ENCODE peak calls at places on chromosomes 4 and X, in eight cellular contexts. H is glutamatergic neuron, Y is osteoblast, S is adrenal gland, I is WTC11, X is A549, K is progenitor cell of endocrine pancreas, E is endothelial cell. A is an unnamed sample.

GRCh38 chr4:85127653-85128052 is 161.2 kb upstream of the WDFY3 start:
- DNase-seq in E (peak), I (peak), Y (peak), H (peak), X (peak), K (no peak), S (peak), A (peak)

GRCh38 chr4:158020734-158021346 is 152.0 kb downstream of the GASK1B start:
- DNase-seq in X (no peak), I (no peak), K (no peak), S (no peak), Y (peak), H (no peak), E (no peak), A (no peak)

GRCh38 chr4:128279624-128280225 is 7.9 kb downstream of the PGRMC2 start:
- DNase-seq in E (no peak), I (no peak), X (no peak), Y (peak), S (no peak), K (no peak), H (no peak), A (no peak)

GRCh38 chrX:49257074-49257790 is 7.3 kb downstream of the FOXP3 start:
- DNase-seq in Y (peak), K (no peak), S (no peak), H (no peak), I (no peak), X (no peak), E (no peak), A (no peak)

GRCh38 chr4:109977854-109978501 is 65.3 kb downstream of the EGF start:
- DNase-seq in I (no peak), H (no peak), K (no peak), X (peak), S (peak), Y (no peak), E (no peak), A (no peak)

GRCh38 chr4:223913-224497 is 81.3 kb downstream of the ZNF732 start:
- DNase-seq in I (no peak), H (no peak), X (no peak), Y (no peak), S (no peak), E (no peak), K (no peak), A (no peak)

GRCh38 chr4:184259081-184259480 is 41.4 kb upstream of the ENPP6 start:
- DNase-seq in K (no peak), X (no peak), I (no peak), S (no peak), H (no peak), E (no peak), Y (no peak), A (no peak)

GRCh38 chrX:34655496-34656258 is 1.4 kb downstream of the TMEM47 start:
- DNase-seq in S (no peak), E (no peak), Y (peak), H (no peak), X (no peak), I (no peak), K (no peak), A (no peak)

GRCh38 chr4:151665022-151665421 is 95.8 kb downstream of the GATB start:
- DNase-seq in E (no peak), S (no peak), X (no peak), H (no peak), K (no peak), I (no peak), Y (no peak), A (no peak)

GRCh38 chr4:108683479-108683878 is 33.1 kb downstream of the OSTC start:
- DNase-seq in S (no peak), X (peak), E (no peak), Y (no peak), H (no peak), I (no peak), K (no peak), A (peak)

GRCh38 chr4:133178960-133179359 is 29.9 kb downstream of the PCDH10 start:
- DNase-seq in K (no peak), S (no peak), E (no peak), X (no peak), I (no peak), H (no peak), Y (no peak), A (no peak)

GRCh38 chrX:12825801-12826200 is 34.6 kb downstream of the PRPS2 start:
- DNase-seq in K (no peak), I (no peak), Y (peak), S (no peak), H (no peak), X (no peak), E (no peak), A (peak)

GRCh38 chrX:100593142-100593541 is 8.4 kb downstream of the TNMD start:
- DNase-seq in E (no peak), X (no peak), K (no peak), Y (no peak), H (no peak), I (no peak), S (no peak), A (no peak)

GRCh38 chr4:4782969-4783368 is 76.5 kb upstream of the MSX1 start:
- DNase-seq in K (no peak), I (no peak), X (no peak), Y (no peak), E (no peak), S (no peak), H (no peak), A (no peak)

GRCh38 chr4:128394778-128395177 is 107.2 kb upstream of the PGRMC2 start:
- DNase-seq in X (no peak), I (no peak), K (no peak), S (no peak), E (no peak), H (no peak), Y (no peak), A (no peak)

GRCh38 chr4:53790286-53790685 is 199.0 kb upstream of the LNX1 start:
- DNase-seq in S (no peak), H (no peak), K (no peak), Y (no peak), I (no peak), X (no peak), E (no peak), A (no peak)

GRCh38 chrX:152907084-152907651 is 9.3 kb downstream of the ZNF185 start:
- DNase-seq in Y (peak), K (no peak), H (no peak), E (peak), I (peak), X (no peak), S (no peak), A (no peak)

GRCh38 chr4:147461161-147461560 is 19.7 kb upstream of the EDNRA start:
- DNase-seq in H (no peak), E (no peak), K (no peak), X (no peak), I (no peak), Y (no peak), S (no peak), A (no peak)

GRCh38 chr4:92249541-92249940 is 54.2 kb upstream of the GRID2 start:
- DNase-seq in H (no peak), X (no peak), S (no peak), K (no peak), Y (no peak), I (no peak), E (no peak), A (no peak)

GRCh38 chrX:63930140-63930539 is 145.1 kb upstream of the ARHGEF9 start:
- DNase-seq in Y (no peak), I (peak), K (no peak), X (no peak), S (no peak), H (no peak), E (peak), A (peak)

GRCh38 chr4:25564836-25565235 is 90.8 kb upstream of the SLC34A2 start:
- DNase-seq in K (no peak), I (no peak), E (no peak), H (no peak), S (no peak), Y (no peak), X (no peak), A (no peak)

GRCh38 chrX:8405631-8406030 is 59.0 kb upstream of the VCX3B start:
- DNase-seq in Y (no peak), H (no peak), I (no peak), X (no peak), K (no peak), E (no peak), S (no peak), A (no peak)

GRCh38 chrX:68634649-68635227 is 12.7 kb upstream of the STARD8 start:
- DNase-seq in X (no peak), S (no peak), Y (peak), I (no peak), K (no peak), H (no peak), E (no peak), A (no peak)

GRCh38 chr4:110518889-110519490 is 43.0 kb downstream of the ENPEP start:
- DNase-seq in I (no peak), Y (no peak), S (no peak), X (no peak), K (no peak), E (peak), H (peak), A (no peak)

GRCh38 chr4:187172340-187172761 is 448.7 kb upstream of the FAT1 start:
- DNase-seq in E (no peak), Y (no peak), X (no peak), K (no peak), I (no peak), H (no peak), S (no peak), A (no peak)

GRCh38 chrX:118702741-118703140 is 24.7 kb upstream of the IL13RA1 start:
- DNase-seq in K (no peak), E (no peak), X (no peak), I (no peak), Y (no peak), H (no peak), S (no peak), A (no peak)

GRCh38 chr4:2652415-2653155 is 103.6 kb downstream of the TNIP2 start:
- DNase-seq in E (no peak), S (no peak), Y (no peak), H (no peak), X (no peak), I (no peak), K (no peak), A (no peak)

GRCh38 chrX:15475021-15475420 is 18.1 kb downstream of the PIR start:
- DNase-seq in K (no peak), I (no peak), E (no peak), H (no peak), X (no peak), Y (no peak), S (no peak), A (no peak)

GRCh38 chr4:185137233-185137925 is 5.7 kb upstream of the SLC25A4 start:
- DNase-seq in H (no peak), S (peak), E (no peak), X (no peak), I (no peak), Y (no peak), K (no peak), A (no peak)

GRCh38 chrX:132443736-132444135 is 45.1 kb downstream of the MBNL3 start:
- DNase-seq in E (no peak), X (no peak), H (no peak), Y (no peak), I (no peak), K (no peak), S (no peak), A (no peak)

GRCh38 chrX:101219840-101220191 is 230 bp downstream of the DRP2 start:
- DNase-seq in K (no peak), I (no peak), H (peak), E (no peak), Y (no peak), S (no peak), X (no peak), A (no peak)

GRCh38 chr4:68461790-68462189 is 14.5 kb downstream of the TMPRSS11E start:
- DNase-seq in E (no peak), H (no peak), K (no peak), I (no peak), X (no peak), S (no peak), Y (no peak), A (no peak)

GRCh38 chr4:82493721-82494425 is 63.5 kb downstream of the ENOPH1 start:
- DNase-seq in H (no peak), E (no peak), Y (peak), I (no peak), X (no peak), S (no peak), K (no peak), A (no peak)

GRCh38 chrX:24424948-24425347 is 40.1 kb upstream of the PDK3 start:
- DNase-seq in S (peak), H (no peak), I (no peak), K (no peak), Y (peak), E (no peak), X (no peak), A (no peak)

GRCh38 chr4:168071304-168071703 is 21.0 kb upstream of the ANXA10 start:
- DNase-seq in X (no peak), Y (no peak), H (no peak), K (no peak), E (no peak), I (no peak), S (no peak), A (no peak)

GRCh38 chr4:5572114-5572513 is 136.2 kb downstream of the EVC2 start:
- DNase-seq in Y (no peak), E (no peak), K (no peak), S (no peak), X (no peak), I (no peak), H (no peak), A (no peak)

GRCh38 chr4:65724973-65725372 is 54.7 kb upstream of the EPHA5 start:
- DNase-seq in I (no peak), X (no peak), H (no peak), K (no peak), S (no peak), E (no peak), Y (no peak), A (no peak)

GRCh38 chr4:22906046-22906445 is 213.3 kb downstream of the GBA3 start:
- DNase-seq in K (no peak), Y (no peak), I (no peak), X (no peak), H (no peak), S (no peak), E (no peak), A (no peak)

GRCh38 chrX:71367396-71367795 is 1.2 kb downstream of the TAF1 start:
- DNase-seq in H (no peak), K (no peak), I (no peak), E (no peak), X (no peak), S (no peak), Y (no peak), A (no peak)

DNA sequence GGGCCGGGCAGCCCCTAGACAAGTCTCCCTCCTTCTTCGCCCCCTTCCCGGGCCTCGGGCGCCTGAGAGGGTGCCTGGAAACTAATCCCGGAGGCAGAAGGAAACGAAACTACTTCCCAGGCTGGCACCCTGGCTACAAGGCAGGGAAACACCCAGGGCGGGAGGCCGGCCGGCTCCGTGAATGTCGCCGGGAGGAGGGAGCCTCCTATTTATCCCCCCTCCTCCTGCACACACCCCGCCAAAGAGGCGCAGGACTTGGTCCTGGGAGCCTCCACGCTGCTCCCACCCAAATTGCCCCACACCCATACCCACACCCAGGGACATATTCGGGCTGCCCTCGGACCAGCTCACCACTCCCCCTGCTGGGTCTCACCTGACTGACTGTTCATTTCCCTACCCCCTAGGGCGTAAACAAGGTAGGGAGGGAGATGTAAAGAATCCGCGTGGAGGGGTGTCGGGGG is at the start of gene BTC:
- DNase-seq in E (peak), S (peak), Y (peak), X (peak), H (peak), I (peak), K (peak), A (peak)
- TF ChIP-seq CTCF in E (no peak), S (peak), Y (peak), X (peak), H (no peak), I (no peak), K (peak), A (peak)

GRCh38 chrX:110172215-110172614 is 145.7 kb downstream of the AMMECR1 start:
- DNase-seq in K (no peak), E (no peak), I (no peak), X (no peak), Y (no peak), S (no peak), H (no peak), A (no peak)
- TF ChIP-seq CTCF in K (no peak), E (no peak), I (no peak), X (no peak), Y (no peak), S (no peak), H (no peak), A (no peak)

DNA sequence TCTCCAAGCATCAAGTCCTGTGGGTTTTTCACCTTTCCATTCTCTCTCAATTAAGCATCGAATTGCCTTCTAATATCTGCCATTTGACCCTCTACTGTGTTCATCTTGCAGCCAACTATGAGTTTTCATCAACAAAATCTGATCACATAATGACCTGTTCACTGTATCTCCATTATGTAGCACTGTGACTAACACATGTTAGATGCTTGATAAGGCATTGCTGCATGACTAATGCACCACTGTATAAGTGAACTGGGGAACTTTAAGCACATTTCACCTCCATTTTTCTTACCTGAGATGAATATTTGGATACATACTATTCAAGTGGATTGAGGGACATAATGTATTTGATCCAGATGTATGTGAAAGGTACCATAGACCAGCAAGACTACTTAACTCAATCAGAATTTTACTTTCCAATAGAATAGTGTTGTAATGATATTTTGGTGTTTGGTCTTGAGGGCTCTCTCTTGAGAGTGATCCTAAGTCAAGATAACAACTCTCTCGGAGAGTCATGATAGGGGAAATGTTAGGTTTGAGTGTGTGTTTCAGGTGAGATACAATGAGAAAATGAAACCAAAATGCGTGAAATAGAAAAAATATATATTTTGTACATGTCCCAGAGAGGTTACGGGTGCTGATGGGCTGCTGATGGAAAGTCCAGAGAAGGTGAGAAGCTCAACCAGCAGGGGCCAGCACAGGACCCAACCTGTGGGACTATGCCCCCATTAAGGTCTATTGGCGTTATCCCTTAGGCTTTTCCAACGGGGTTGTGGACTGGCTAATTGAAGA is 60.2 kb upstream of the HS3ST1 start:
- DNase-seq in E (no peak), Y (no peak), X (no peak), S (no peak), I (no peak), H (no peak), K (no peak), A (no peak)
- TF ChIP-seq CTCF in E (no peak), Y (no peak), X (no peak), S (no peak), I (no peak), H (no peak), K (no peak), A (no peak)

GRCh38 chr4:87390931-87391782 is at the start of gene HSD17B11:
- DNase-seq in Y (peak), H (peak), I (peak), X (peak), E (peak), K (peak), S (peak), A (peak)
- TF ChIP-seq CTCF in Y (no peak), H (no peak), I (no peak), X (no peak), E (no peak), K (no peak), S (peak), A (no peak)

GRCh38 chr4:6750302-6751221 is 32.0 kb upstream of the KIAA0232 start:
- DNase-seq in I (no peak), Y (no peak), X (no peak), H (no peak), E (no peak), K (no peak), S (no peak), A (peak)

GRCh38 chr4:6748286-6748685 is 32.3 kb downstream of the BLOC1S4 start:
- DNase-seq in I (no peak), E (no peak), Y (no peak), H (no peak), K (no peak), X (no peak), S (no peak), A (no peak)

GRCh38 chr4:6747690-6748068 is 31.7 kb downstream of the BLOC1S4 start:
- DNase-seq in E (no peak), X (no peak), K (no peak), I (no peak), Y (no peak), S (no peak), H (no peak), A (no peak)

GRCh38 chr4:6751611-6752485 is 30.7 kb upstream of the KIAA0232 start:
- DNase-seq in I (no peak), K (no peak), X (no peak), H (no peak), E (no peak), S (no peak), Y (no peak), A (no peak)

GRCh38 chr4:6749340-6750171 is 33.0 kb upstream of the KIAA0232 start:
- DNase-seq in I (no peak), E (no peak), Y (peak), X (peak), H (no peak), K (no peak), S (peak), A (peak)
- TF ChIP-seq CTCF in I (no peak), E (no peak), Y (no peak), X (no peak), H (no peak), K (no peak), S (no peak), A (no peak)

DNA sequence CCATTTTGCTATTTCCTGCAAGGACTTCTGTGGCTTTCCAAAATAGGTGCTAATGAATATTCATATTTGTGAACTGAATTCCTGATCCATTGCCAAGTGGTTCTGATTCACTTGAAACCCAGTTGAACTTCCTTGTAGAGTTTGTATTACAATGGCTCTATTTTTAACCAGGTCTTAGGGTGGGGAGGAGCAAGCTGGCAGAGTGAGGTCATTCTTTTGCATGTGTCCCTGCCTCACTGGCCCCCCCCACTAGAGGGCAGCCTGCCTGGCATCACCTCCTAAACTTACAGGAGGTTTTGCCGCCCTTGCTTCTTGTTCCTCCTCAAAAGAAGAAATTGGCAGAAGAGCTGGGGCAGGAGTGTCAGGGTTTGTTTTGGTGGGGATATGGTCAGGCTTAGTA is 10.5 kb downstream of the PTTG2 start:
- DNase-seq in Y (no peak), I (peak), H (no peak), E (no peak), X (peak), K (no peak), S (peak), A (no peak)
- TF ChIP-seq CTCF in Y (peak), I (peak), H (no peak), E (peak), X (no peak), K (peak), S (peak), A (peak)

A was measured in Caco-2.